ENCODE peak calls at places on chromosomes 3 and 15, in seven cellular contexts. One of them, this sample, is unnamed.

GRCh38 chr3:8501388-8502131 is at the start of gene LMCD1:
- DNase-seq in CD4-positive, alpha-beta memory T cell: peak
- DNase-seq in left cardiac atrium: peak
- DNase-seq in DMS 273 treated with DMSO at 0.1 percent for 48 hours: peak
- DNase-seq in naive thymus-derived CD8-positive, alpha-beta T cell: peak
- DNase-seq in stimulated activated CD4-positive, alpha-beta T cell treated with anti-CD3 and anti-CD28 coated beads, Interleukin-1b, Interleukin-23, amount 100 ng/mL, for 1 hour: peak
- DNase-seq in AG09309: peak
- DNase-seq in this sample: peak

GRCh38 chr15:64877435-64877834 is 34.3 kb upstream of the ANKDD1A start:
- DNase-seq in CD4-positive, alpha-beta memory T cell: no peak
- DNase-seq in left cardiac atrium: peak
- DNase-seq in DMS 273 treated with DMSO at 0.1 percent for 48 hours: peak
- DNase-seq in naive thymus-derived CD8-positive, alpha-beta T cell: no peak
- DNase-seq in stimulated activated CD4-positive, alpha-beta T cell treated with anti-CD3 and anti-CD28 coated beads, Interleukin-1b, Interleukin-23, amount 100 ng/mL, for 1 hour: no peak
- DNase-seq in AG09309: no peak
- DNase-seq in this sample: no peak

GRCh38 chr15:42491540-42492225 is 742 bp upstream of the ZNF106 start:
- DNase-seq in CD4-positive, alpha-beta memory T cell: no peak
- DNase-seq in left cardiac atrium: no peak
- DNase-seq in DMS 273 treated with DMSO at 0.1 percent for 48 hours: no peak
- DNase-seq in naive thymus-derived CD8-positive, alpha-beta T cell: no peak
- DNase-seq in stimulated activated CD4-positive, alpha-beta T cell treated with anti-CD3 and anti-CD28 coated beads, Interleukin-1b, Interleukin-23, amount 100 ng/mL, for 1 hour: no peak
- DNase-seq in AG09309: no peak
- DNase-seq in this sample: no peak

GRCh38 chr3:111851511-111851954 is 7.5 kb upstream of the PHLDB2 start:
- DNase-seq in CD4-positive, alpha-beta memory T cell: no peak
- DNase-seq in left cardiac atrium: no peak
- DNase-seq in DMS 273 treated with DMSO at 0.1 percent for 48 hours: peak
- DNase-seq in naive thymus-derived CD8-positive, alpha-beta T cell: no peak
- DNase-seq in stimulated activated CD4-positive, alpha-beta T cell treated with anti-CD3 and anti-CD28 coated beads, Interleukin-1b, Interleukin-23, amount 100 ng/mL, for 1 hour: no peak
- DNase-seq in AG09309: peak
- DNase-seq in this sample: no peak

GRCh38 chr3:17551333-17551732 is 191.1 kb downstream of the TBC1D5 start:
- DNase-seq in CD4-positive, alpha-beta memory T cell: no peak
- DNase-seq in left cardiac atrium: no peak
- DNase-seq in DMS 273 treated with DMSO at 0.1 percent for 48 hours: peak
- DNase-seq in naive thymus-derived CD8-positive, alpha-beta T cell: no peak
- DNase-seq in stimulated activated CD4-positive, alpha-beta T cell treated with anti-CD3 and anti-CD28 coated beads, Interleukin-1b, Interleukin-23, amount 100 ng/mL, for 1 hour: no peak
- DNase-seq in AG09309: no peak
- DNase-seq in this sample: peak

GRCh38 chr3:54905230-54905888 is 22.5 kb downstream of the LRTM1 start:
- DNase-seq in CD4-positive, alpha-beta memory T cell: no peak
- DNase-seq in left cardiac atrium: no peak
- DNase-seq in DMS 273 treated with DMSO at 0.1 percent for 48 hours: no peak
- DNase-seq in naive thymus-derived CD8-positive, alpha-beta T cell: no peak
- DNase-seq in stimulated activated CD4-positive, alpha-beta T cell treated with anti-CD3 and anti-CD28 coated beads, Interleukin-1b, Interleukin-23, amount 100 ng/mL, for 1 hour: no peak
- DNase-seq in AG09309: no peak
- DNase-seq in this sample: no peak

GRCh38 chr3:78785004-78785403 is 982.8 kb downstream of the ROBO1 start:
- DNase-seq in CD4-positive, alpha-beta memory T cell: no peak
- DNase-seq in left cardiac atrium: no peak
- DNase-seq in DMS 273 treated with DMSO at 0.1 percent for 48 hours: no peak
- DNase-seq in naive thymus-derived CD8-positive, alpha-beta T cell: no peak
- DNase-seq in stimulated activated CD4-positive, alpha-beta T cell treated with anti-CD3 and anti-CD28 coated beads, Interleukin-1b, Interleukin-23, amount 100 ng/mL, for 1 hour: no peak
- DNase-seq in AG09309: no peak
- DNase-seq in this sample: no peak

GRCh38 chr3:191915717-191916116 is 454.8 kb downstream of the PYDC2 start:
- DNase-seq in CD4-positive, alpha-beta memory T cell: no peak
- DNase-seq in left cardiac atrium: no peak
- DNase-seq in DMS 273 treated with DMSO at 0.1 percent for 48 hours: no peak
- DNase-seq in naive thymus-derived CD8-positive, alpha-beta T cell: no peak
- DNase-seq in stimulated activated CD4-positive, alpha-beta T cell treated with anti-CD3 and anti-CD28 coated beads, Interleukin-1b, Interleukin-23, amount 100 ng/mL, for 1 hour: no peak
- DNase-seq in AG09309: no peak
- DNase-seq in this sample: peak

GRCh38 chr3:178396318-178396717 is 139.9 kb upstream of the KCNMB2 start:
- DNase-seq in CD4-positive, alpha-beta memory T cell: no peak
- DNase-seq in left cardiac atrium: no peak
- DNase-seq in DMS 273 treated with DMSO at 0.1 percent for 48 hours: no peak
- DNase-seq in naive thymus-derived CD8-positive, alpha-beta T cell: no peak
- DNase-seq in stimulated activated CD4-positive, alpha-beta T cell treated with anti-CD3 and anti-CD28 coated beads, Interleukin-1b, Interleukin-23, amount 100 ng/mL, for 1 hour: no peak
- DNase-seq in AG09309: no peak
- DNase-seq in this sample: no peak

GRCh38 chr15:74322558-74323180 is 44.8 kb downstream of the CYP11A1 start:
- DNase-seq in CD4-positive, alpha-beta memory T cell: peak
- DNase-seq in left cardiac atrium: peak
- DNase-seq in DMS 273 treated with DMSO at 0.1 percent for 48 hours: no peak
- DNase-seq in naive thymus-derived CD8-positive, alpha-beta T cell: peak
- DNase-seq in stimulated activated CD4-positive, alpha-beta T cell treated with anti-CD3 and anti-CD28 coated beads, Interleukin-1b, Interleukin-23, amount 100 ng/mL, for 1 hour: no peak
- DNase-seq in AG09309: peak
- DNase-seq in this sample: peak

GRCh38 chr15:45180201-45180600 is 7.6 kb downstream of the SHF start:
- DNase-seq in CD4-positive, alpha-beta memory T cell: no peak
- DNase-seq in left cardiac atrium: no peak
- DNase-seq in DMS 273 treated with DMSO at 0.1 percent for 48 hours: no peak
- DNase-seq in naive thymus-derived CD8-positive, alpha-beta T cell: no peak
- DNase-seq in stimulated activated CD4-positive, alpha-beta T cell treated with anti-CD3 and anti-CD28 coated beads, Interleukin-1b, Interleukin-23, amount 100 ng/mL, for 1 hour: no peak
- DNase-seq in AG09309: no peak
- DNase-seq in this sample: no peak

GRCh38 chr3:80870476-80871041 is 890.9 kb downstream of the GBE1 start:
- DNase-seq in CD4-positive, alpha-beta memory T cell: no peak
- DNase-seq in left cardiac atrium: no peak
- DNase-seq in DMS 273 treated with DMSO at 0.1 percent for 48 hours: no peak
- DNase-seq in naive thymus-derived CD8-positive, alpha-beta T cell: no peak
- DNase-seq in stimulated activated CD4-positive, alpha-beta T cell treated with anti-CD3 and anti-CD28 coated beads, Interleukin-1b, Interleukin-23, amount 100 ng/mL, for 1 hour: no peak
- DNase-seq in AG09309: no peak
- DNase-seq in this sample: no peak

GRCh38 chr3:125231895-125232294 is 19.3 kb upstream of the SLC12A8 start:
- DNase-seq in CD4-positive, alpha-beta memory T cell: no peak
- DNase-seq in left cardiac atrium: no peak
- DNase-seq in DMS 273 treated with DMSO at 0.1 percent for 48 hours: no peak
- DNase-seq in naive thymus-derived CD8-positive, alpha-beta T cell: no peak
- DNase-seq in stimulated activated CD4-positive, alpha-beta T cell treated with anti-CD3 and anti-CD28 coated beads, Interleukin-1b, Interleukin-23, amount 100 ng/mL, for 1 hour: no peak
- DNase-seq in AG09309: no peak
- DNase-seq in this sample: no peak

GRCh38 chr3:62676686-62677271 is 198.4 kb downstream of the CADPS start:
- DNase-seq in CD4-positive, alpha-beta memory T cell: no peak
- DNase-seq in left cardiac atrium: no peak
- DNase-seq in DMS 273 treated with DMSO at 0.1 percent for 48 hours: no peak
- DNase-seq in naive thymus-derived CD8-positive, alpha-beta T cell: no peak
- DNase-seq in stimulated activated CD4-positive, alpha-beta T cell treated with anti-CD3 and anti-CD28 coated beads, Interleukin-1b, Interleukin-23, amount 100 ng/mL, for 1 hour: no peak
- DNase-seq in AG09309: no peak
- DNase-seq in this sample: no peak

GRCh38 chr3:99638244-99638948 is at the start of gene COL8A1:
- DNase-seq in CD4-positive, alpha-beta memory T cell: no peak
- DNase-seq in left cardiac atrium: peak
- DNase-seq in DMS 273 treated with DMSO at 0.1 percent for 48 hours: no peak
- DNase-seq in naive thymus-derived CD8-positive, alpha-beta T cell: no peak
- DNase-seq in stimulated activated CD4-positive, alpha-beta T cell treated with anti-CD3 and anti-CD28 coated beads, Interleukin-1b, Interleukin-23, amount 100 ng/mL, for 1 hour: no peak
- DNase-seq in AG09309: peak
- DNase-seq in this sample: no peak

GRCh38 chr3:70832811-70833509 is 520.5 kb upstream of the MDFIC2 start:
- DNase-seq in CD4-positive, alpha-beta memory T cell: no peak
- DNase-seq in left cardiac atrium: no peak
- DNase-seq in DMS 273 treated with DMSO at 0.1 percent for 48 hours: no peak
- DNase-seq in naive thymus-derived CD8-positive, alpha-beta T cell: no peak
- DNase-seq in stimulated activated CD4-positive, alpha-beta T cell treated with anti-CD3 and anti-CD28 coated beads, Interleukin-1b, Interleukin-23, amount 100 ng/mL, for 1 hour: no peak
- DNase-seq in AG09309: peak
- DNase-seq in this sample: no peak

GRCh38 chr3:43073116-43073835 is 32.6 kb downstream of the POMGNT2 start:
- DNase-seq in CD4-positive, alpha-beta memory T cell: no peak
- DNase-seq in left cardiac atrium: no peak
- DNase-seq in DMS 273 treated with DMSO at 0.1 percent for 48 hours: no peak
- DNase-seq in naive thymus-derived CD8-positive, alpha-beta T cell: no peak
- DNase-seq in stimulated activated CD4-positive, alpha-beta T cell treated with anti-CD3 and anti-CD28 coated beads, Interleukin-1b, Interleukin-23, amount 100 ng/mL, for 1 hour: no peak
- DNase-seq in AG09309: no peak
- DNase-seq in this sample: no peak

GRCh38 chr15:80695099-80695910 is at the start of gene ABHD17C:
- DNase-seq in CD4-positive, alpha-beta memory T cell: peak
- DNase-seq in left cardiac atrium: peak
- DNase-seq in DMS 273 treated with DMSO at 0.1 percent for 48 hours: no peak
- DNase-seq in naive thymus-derived CD8-positive, alpha-beta T cell: peak
- DNase-seq in stimulated activated CD4-positive, alpha-beta T cell treated with anti-CD3 and anti-CD28 coated beads, Interleukin-1b, Interleukin-23, amount 100 ng/mL, for 1 hour: no peak
- DNase-seq in AG09309: no peak
- DNase-seq in this sample: peak

GRCh38 chr15:69032703-69033373 is 18.3 kb downstream of the NOX5 start:
- DNase-seq in CD4-positive, alpha-beta memory T cell: no peak
- DNase-seq in left cardiac atrium: no peak
- DNase-seq in DMS 273 treated with DMSO at 0.1 percent for 48 hours: no peak
- DNase-seq in naive thymus-derived CD8-positive, alpha-beta T cell: no peak
- DNase-seq in stimulated activated CD4-positive, alpha-beta T cell treated with anti-CD3 and anti-CD28 coated beads, Interleukin-1b, Interleukin-23, amount 100 ng/mL, for 1 hour: no peak
- DNase-seq in AG09309: no peak
- DNase-seq in this sample: no peak

GRCh38 chr3:63355809-63356208 is 77.7 kb downstream of the SYNPR start:
- DNase-seq in CD4-positive, alpha-beta memory T cell: no peak
- DNase-seq in left cardiac atrium: no peak
- DNase-seq in DMS 273 treated with DMSO at 0.1 percent for 48 hours: no peak
- DNase-seq in naive thymus-derived CD8-positive, alpha-beta T cell: no peak
- DNase-seq in stimulated activated CD4-positive, alpha-beta T cell treated with anti-CD3 and anti-CD28 coated beads, Interleukin-1b, Interleukin-23, amount 100 ng/mL, for 1 hour: no peak
- DNase-seq in AG09309: no peak
- DNase-seq in this sample: no peak

GRCh38 chr15:99421172-99421656 is 144.6 kb upstream of the MEF2A start:
- DNase-seq in CD4-positive, alpha-beta memory T cell: peak
- DNase-seq in left cardiac atrium: no peak
- DNase-seq in DMS 273 treated with DMSO at 0.1 percent for 48 hours: no peak
- DNase-seq in naive thymus-derived CD8-positive, alpha-beta T cell: peak
- DNase-seq in stimulated activated CD4-positive, alpha-beta T cell treated with anti-CD3 and anti-CD28 coated beads, Interleukin-1b, Interleukin-23, amount 100 ng/mL, for 1 hour: peak
- DNase-seq in AG09309: no peak
- DNase-seq in this sample: no peak

GRCh38 chr3:42711491-42712343 is 9.1 kb upstream of the HHATL start:
- DNase-seq in CD4-positive, alpha-beta memory T cell: no peak
- DNase-seq in left cardiac atrium: peak
- DNase-seq in DMS 273 treated with DMSO at 0.1 percent for 48 hours: no peak
- DNase-seq in naive thymus-derived CD8-positive, alpha-beta T cell: no peak
- DNase-seq in stimulated activated CD4-positive, alpha-beta T cell treated with anti-CD3 and anti-CD28 coated beads, Interleukin-1b, Interleukin-23, amount 100 ng/mL, for 1 hour: no peak
- DNase-seq in AG09309: no peak
- DNase-seq in this sample: no peak

GRCh38 chr15:42093966-42094365 is 396 bp downstream of the PLA2G4D start:
- DNase-seq in CD4-positive, alpha-beta memory T cell: no peak
- DNase-seq in left cardiac atrium: no peak
- DNase-seq in DMS 273 treated with DMSO at 0.1 percent for 48 hours: no peak
- DNase-seq in naive thymus-derived CD8-positive, alpha-beta T cell: no peak
- DNase-seq in stimulated activated CD4-positive, alpha-beta T cell treated with anti-CD3 and anti-CD28 coated beads, Interleukin-1b, Interleukin-23, amount 100 ng/mL, for 1 hour: no peak
- DNase-seq in AG09309: no peak
- DNase-seq in this sample: no peak

GRCh38 chr3:104547040-104547439 is 819.7 kb upstream of the ALCAM start:
- DNase-seq in CD4-positive, alpha-beta memory T cell: no peak
- DNase-seq in left cardiac atrium: no peak
- DNase-seq in DMS 273 treated with DMSO at 0.1 percent for 48 hours: peak
- DNase-seq in naive thymus-derived CD8-positive, alpha-beta T cell: no peak
- DNase-seq in stimulated activated CD4-positive, alpha-beta T cell treated with anti-CD3 and anti-CD28 coated beads, Interleukin-1b, Interleukin-23, amount 100 ng/mL, for 1 hour: no peak
- DNase-seq in AG09309: no peak
- DNase-seq in this sample: no peak

GRCh38 chr15:69502470-69503045 is 49.9 kb downstream of the RPLP1 start:
- DNase-seq in CD4-positive, alpha-beta memory T cell: no peak
- DNase-seq in left cardiac atrium: no peak
- DNase-seq in DMS 273 treated with DMSO at 0.1 percent for 48 hours: no peak
- DNase-seq in naive thymus-derived CD8-positive, alpha-beta T cell: no peak
- DNase-seq in stimulated activated CD4-positive, alpha-beta T cell treated with anti-CD3 and anti-CD28 coated beads, Interleukin-1b, Interleukin-23, amount 100 ng/mL, for 1 hour: no peak
- DNase-seq in AG09309: no peak
- DNase-seq in this sample: no peak

GRCh38 chr15:47517737-47518136 is 199.6 kb upstream of the SEMA6D start:
- DNase-seq in CD4-positive, alpha-beta memory T cell: no peak
- DNase-seq in left cardiac atrium: no peak
- DNase-seq in DMS 273 treated with DMSO at 0.1 percent for 48 hours: no peak
- DNase-seq in naive thymus-derived CD8-positive, alpha-beta T cell: no peak
- DNase-seq in stimulated activated CD4-positive, alpha-beta T cell treated with anti-CD3 and anti-CD28 coated beads, Interleukin-1b, Interleukin-23, amount 100 ng/mL, for 1 hour: no peak
- DNase-seq in AG09309: no peak
- DNase-seq in this sample: no peak

GRCh38 chr3:21356402-21356801 is 394.6 kb downstream of the ZNF385D start:
- DNase-seq in CD4-positive, alpha-beta memory T cell: no peak
- DNase-seq in left cardiac atrium: no peak
- DNase-seq in DMS 273 treated with DMSO at 0.1 percent for 48 hours: no peak
- DNase-seq in naive thymus-derived CD8-positive, alpha-beta T cell: no peak
- DNase-seq in stimulated activated CD4-positive, alpha-beta T cell treated with anti-CD3 and anti-CD28 coated beads, Interleukin-1b, Interleukin-23, amount 100 ng/mL, for 1 hour: no peak
- DNase-seq in AG09309: peak
- DNase-seq in this sample: no peak

GRCh38 chr3:126394179-126394976 is at the start of gene CFAP100:
- DNase-seq in CD4-positive, alpha-beta memory T cell: no peak
- DNase-seq in left cardiac atrium: peak
- DNase-seq in DMS 273 treated with DMSO at 0.1 percent for 48 hours: no peak
- DNase-seq in naive thymus-derived CD8-positive, alpha-beta T cell: no peak
- DNase-seq in stimulated activated CD4-positive, alpha-beta T cell treated with anti-CD3 and anti-CD28 coated beads, Interleukin-1b, Interleukin-23, amount 100 ng/mL, for 1 hour: no peak
- DNase-seq in AG09309: no peak
- DNase-seq in this sample: no peak

GRCh38 chr3:55620361-55621025 is 133.4 kb upstream of the WNT5A start:
- DNase-seq in CD4-positive, alpha-beta memory T cell: no peak
- DNase-seq in left cardiac atrium: no peak
- DNase-seq in DMS 273 treated with DMSO at 0.1 percent for 48 hours: no peak
- DNase-seq in naive thymus-derived CD8-positive, alpha-beta T cell: no peak
- DNase-seq in stimulated activated CD4-positive, alpha-beta T cell treated with anti-CD3 and anti-CD28 coated beads, Interleukin-1b, Interleukin-23, amount 100 ng/mL, for 1 hour: no peak
- DNase-seq in AG09309: peak
- DNase-seq in this sample: no peak

GRCh38 chr3:62164746-62165145 is 208.6 kb downstream of the FEZF2 start:
- DNase-seq in CD4-positive, alpha-beta memory T cell: no peak
- DNase-seq in left cardiac atrium: no peak
- DNase-seq in DMS 273 treated with DMSO at 0.1 percent for 48 hours: no peak
- DNase-seq in naive thymus-derived CD8-positive, alpha-beta T cell: no peak
- DNase-seq in stimulated activated CD4-positive, alpha-beta T cell treated with anti-CD3 and anti-CD28 coated beads, Interleukin-1b, Interleukin-23, amount 100 ng/mL, for 1 hour: no peak
- DNase-seq in AG09309: no peak
- DNase-seq in this sample: no peak

GRCh38 chr15:77901921-77902750 is 175.4 kb downstream of the TBC1D2B start:
- DNase-seq in CD4-positive, alpha-beta memory T cell: no peak
- DNase-seq in left cardiac atrium: no peak
- DNase-seq in DMS 273 treated with DMSO at 0.1 percent for 48 hours: no peak
- DNase-seq in naive thymus-derived CD8-positive, alpha-beta T cell: no peak
- DNase-seq in stimulated activated CD4-positive, alpha-beta T cell treated with anti-CD3 and anti-CD28 coated beads, Interleukin-1b, Interleukin-23, amount 100 ng/mL, for 1 hour: no peak
- DNase-seq in AG09309: no peak
- DNase-seq in this sample: no peak

GRCh38 chr3:38834110-38834509 is 18.1 kb upstream of the SCN10A start:
- DNase-seq in CD4-positive, alpha-beta memory T cell: no peak
- DNase-seq in left cardiac atrium: peak
- DNase-seq in DMS 273 treated with DMSO at 0.1 percent for 48 hours: no peak
- DNase-seq in naive thymus-derived CD8-positive, alpha-beta T cell: no peak
- DNase-seq in stimulated activated CD4-positive, alpha-beta T cell treated with anti-CD3 and anti-CD28 coated beads, Interleukin-1b, Interleukin-23, amount 100 ng/mL, for 1 hour: no peak
- DNase-seq in AG09309: peak
- DNase-seq in this sample: no peak

GRCh38 chr15:68352401-68353062 is 75.0 kb downstream of the FEM1B start:
- DNase-seq in CD4-positive, alpha-beta memory T cell: no peak
- DNase-seq in left cardiac atrium: peak
- DNase-seq in DMS 273 treated with DMSO at 0.1 percent for 48 hours: no peak
- DNase-seq in naive thymus-derived CD8-positive, alpha-beta T cell: no peak
- DNase-seq in stimulated activated CD4-positive, alpha-beta T cell treated with anti-CD3 and anti-CD28 coated beads, Interleukin-1b, Interleukin-23, amount 100 ng/mL, for 1 hour: no peak
- DNase-seq in AG09309: peak
- DNase-seq in this sample: no peak

GRCh38 chr3:27713066-27713400 is 9.1 kb downstream of the EOMES start:
- DNase-seq in CD4-positive, alpha-beta memory T cell: no peak
- DNase-seq in left cardiac atrium: no peak
- DNase-seq in DMS 273 treated with DMSO at 0.1 percent for 48 hours: no peak
- DNase-seq in naive thymus-derived CD8-positive, alpha-beta T cell: no peak
- DNase-seq in stimulated activated CD4-positive, alpha-beta T cell treated with anti-CD3 and anti-CD28 coated beads, Interleukin-1b, Interleukin-23, amount 100 ng/mL, for 1 hour: no peak
- DNase-seq in AG09309: no peak
- DNase-seq in this sample: no peak

GRCh38 chr3:136142592-136142991 is 53.5 kb downstream of the MSL2 start:
- DNase-seq in CD4-positive, alpha-beta memory T cell: no peak
- DNase-seq in left cardiac atrium: no peak
- DNase-seq in DMS 273 treated with DMSO at 0.1 percent for 48 hours: no peak
- DNase-seq in naive thymus-derived CD8-positive, alpha-beta T cell: no peak
- DNase-seq in stimulated activated CD4-positive, alpha-beta T cell treated with anti-CD3 and anti-CD28 coated beads, Interleukin-1b, Interleukin-23, amount 100 ng/mL, for 1 hour: no peak
- DNase-seq in AG09309: peak
- DNase-seq in this sample: peak

GRCh38 chr3:182248349-182248880 is 536.7 kb downstream of the SOX2 start:
- DNase-seq in CD4-positive, alpha-beta memory T cell: no peak
- DNase-seq in left cardiac atrium: no peak
- DNase-seq in DMS 273 treated with DMSO at 0.1 percent for 48 hours: no peak
- DNase-seq in naive thymus-derived CD8-positive, alpha-beta T cell: no peak
- DNase-seq in stimulated activated CD4-positive, alpha-beta T cell treated with anti-CD3 and anti-CD28 coated beads, Interleukin-1b, Interleukin-23, amount 100 ng/mL, for 1 hour: no peak
- DNase-seq in AG09309: no peak
- DNase-seq in this sample: no peak

GRCh38 chr3:48430359-48431101 is 644 bp upstream of the PLXNB1 start:
- DNase-seq in CD4-positive, alpha-beta memory T cell: no peak
- DNase-seq in left cardiac atrium: no peak
- DNase-seq in DMS 273 treated with DMSO at 0.1 percent for 48 hours: no peak
- DNase-seq in naive thymus-derived CD8-positive, alpha-beta T cell: no peak
- DNase-seq in stimulated activated CD4-positive, alpha-beta T cell treated with anti-CD3 and anti-CD28 coated beads, Interleukin-1b, Interleukin-23, amount 100 ng/mL, for 1 hour: no peak
- DNase-seq in AG09309: no peak
- DNase-seq in this sample: no peak

GRCh38 chr3:158267015-158267414 is 157.1 kb downstream of the RSRC1 start:
- DNase-seq in CD4-positive, alpha-beta memory T cell: no peak
- DNase-seq in left cardiac atrium: no peak
- DNase-seq in DMS 273 treated with DMSO at 0.1 percent for 48 hours: no peak
- DNase-seq in naive thymus-derived CD8-positive, alpha-beta T cell: no peak
- DNase-seq in stimulated activated CD4-positive, alpha-beta T cell treated with anti-CD3 and anti-CD28 coated beads, Interleukin-1b, Interleukin-23, amount 100 ng/mL, for 1 hour: no peak
- DNase-seq in AG09309: no peak
- DNase-seq in this sample: no peak